ENCODE peak calls at places on chromosomes 5 and 9, in six cellular contexts. B is astrocyte of the spinal cord, Q is H7, A is AG04449, V is bronchial epithelial cell, P is upper lobe of right lung. J is an unnamed sample.

GRCh38 chr5:90709323-90710148 is 150.9 kb downstream of the ADGRV1 start:
- DNase-seq in B (peak; percentile 54), Q (peak; percentile 46), A (no peak), V (peak; percentile 47), P (no peak), J (no peak)

GRCh38 chr9:126448136-126448535 is 121.5 kb downstream of the MVB12B start:
- DNase-seq in B (no peak), Q (no peak), A (no peak), V (no peak), P (no peak), J (no peak)

GRCh38 chr9:113659039-113659438 is 195.5 kb downstream of the RGS3 start:
- DNase-seq in B (no peak), Q (no peak), A (no peak), V (no peak), P (no peak), J (no peak)

GRCh38 chr5:168114444-168115017 is 176.9 kb upstream of the WWC1 start:
- DNase-seq in B (peak; percentile 36), Q (peak; percentile 75), A (no peak), V (peak; percentile 53), P (peak; percentile 73), J (peak; percentile 45)

GRCh38 chr9:38160613-38161215 is 91.7 kb upstream of the SHB start:
- DNase-seq in B (peak; percentile 35), Q (peak; percentile 85), A (no peak), V (peak; percentile 33), P (no peak), J (peak; percentile 59)

GRCh38 chr5:95808686-95809413 is 13.7 kb downstream of the GLRX start:
- DNase-seq in B (peak; percentile 29), Q (no peak), A (peak; percentile 46), V (no peak), P (no peak), J (peak; percentile 78)

GRCh38 chr9:115891929-115892328 is 261.7 kb upstream of the PAPPA start:
- DNase-seq in B (peak; percentile 51), Q (no peak), A (peak; percentile 29), V (peak; percentile 66), P (no peak), J (no peak)

GRCh38 chr5:96714951-96715451 is 52.8 kb downstream of the CAST start:
- DNase-seq in B (peak; percentile 89), Q (no peak), A (no peak), V (peak; percentile 88), P (no peak), J (no peak)

GRCh38 chr5:74686962-74687751 is 2.1 kb downstream of the HEXB start:
- DNase-seq in B (no peak), Q (no peak), A (no peak), V (no peak), P (no peak), J (no peak)

GRCh38 chr5:978693-979092 is 29.9 kb upstream of the NKD2 start:
- DNase-seq in B (no peak), Q (peak; percentile 41), A (no peak), V (no peak), P (peak; percentile 54), J (no peak)

GRCh38 chr9:117156150-117156688 is 258.6 kb downstream of the ASTN2 start:
- DNase-seq in B (no peak), Q (no peak), A (no peak), V (peak; percentile 8), P (no peak), J (no peak)

GRCh38 chr5:108911055-108911454 is 163.4 kb downstream of the FER start:
- DNase-seq in B (no peak), Q (no peak), A (no peak), V (no peak), P (no peak), J (no peak)

GRCh38 chr9:109912082-109912581 is 132.1 kb downstream of the PALM2AKAP2 start:
- DNase-seq in B (peak; percentile 52), Q (peak; percentile 22), A (no peak), V (peak; percentile 94), P (no peak), J (no peak)
- H3K4me3 ChIP-seq in B (no peak overlapping the region), Q (no peak overlapping the region), A (no peak overlapping the region), V (no peak overlapping the region), P (no peak overlapping the region), J (no peak overlapping the region)

DNA sequence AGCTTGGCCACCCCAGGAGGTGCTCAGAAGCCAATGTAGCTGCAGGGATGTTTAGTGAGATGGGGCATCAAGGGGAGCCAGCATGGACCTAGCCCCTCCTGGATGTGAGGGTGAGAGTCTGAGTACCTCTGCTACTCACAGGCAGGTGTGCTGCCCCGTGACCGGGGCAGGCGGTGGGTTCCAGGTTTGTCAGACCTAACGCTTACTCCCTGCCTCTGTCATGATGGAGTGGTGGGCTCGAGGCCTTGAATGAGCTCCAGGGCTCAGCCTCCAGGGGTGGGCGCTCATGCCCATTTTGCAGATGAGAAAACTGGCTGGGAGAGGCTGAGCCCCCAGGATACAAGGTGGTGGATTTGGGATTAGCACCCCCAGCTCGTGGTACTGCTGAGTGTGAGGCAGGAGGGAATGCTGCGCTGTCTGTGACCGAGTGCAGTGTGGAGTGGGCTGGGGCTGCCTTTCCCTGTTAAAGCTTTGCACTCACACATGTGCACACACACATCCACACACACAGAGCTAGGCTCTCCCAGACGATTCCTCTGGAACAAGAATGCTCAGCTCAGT is 1.5 kb downstream of the RXRA start:
- DNase-seq in B (no peak), Q (peak; percentile 69), A (no peak), V (no peak), P (no peak), J (no peak)
- H3K4me3 ChIP-seq in B (peak overlapping the region; percentile 68), Q (peak overlapping the region; percentile 55), A (peak overlapping the region; percentile 72), V (peak overlapping the region; percentile 74), P (peak overlapping the region; percentile 85), J (no peak overlapping the region)

GRCh38 chr9:120845255-120845654 is 2.5 kb upstream of the PSMD5 start:
- DNase-seq in B (no peak), Q (no peak), A (no peak), V (peak; percentile 25), P (no peak), J (no peak)

GRCh38 chr9:120839146-120839545 is 3.6 kb downstream of the PSMD5 start:
- DNase-seq in B (peak; percentile 40), Q (no peak), A (no peak), V (no peak), P (no peak), J (no peak)

GRCh38 chr9:120842685-120843485 is at the start of gene PSMD5:
- DNase-seq in B (peak; percentile 100), Q (peak; percentile 90), A (peak; percentile 98), V (peak; percentile 99), P (peak; percentile 99), J (peak; percentile 97)

GRCh38 chr9:120846251-120846869 is 3.6 kb upstream of the PSMD5 start:
- DNase-seq in B (no peak), Q (no peak), A (no peak), V (no peak), P (no peak), J (peak; percentile 91)

DNA sequence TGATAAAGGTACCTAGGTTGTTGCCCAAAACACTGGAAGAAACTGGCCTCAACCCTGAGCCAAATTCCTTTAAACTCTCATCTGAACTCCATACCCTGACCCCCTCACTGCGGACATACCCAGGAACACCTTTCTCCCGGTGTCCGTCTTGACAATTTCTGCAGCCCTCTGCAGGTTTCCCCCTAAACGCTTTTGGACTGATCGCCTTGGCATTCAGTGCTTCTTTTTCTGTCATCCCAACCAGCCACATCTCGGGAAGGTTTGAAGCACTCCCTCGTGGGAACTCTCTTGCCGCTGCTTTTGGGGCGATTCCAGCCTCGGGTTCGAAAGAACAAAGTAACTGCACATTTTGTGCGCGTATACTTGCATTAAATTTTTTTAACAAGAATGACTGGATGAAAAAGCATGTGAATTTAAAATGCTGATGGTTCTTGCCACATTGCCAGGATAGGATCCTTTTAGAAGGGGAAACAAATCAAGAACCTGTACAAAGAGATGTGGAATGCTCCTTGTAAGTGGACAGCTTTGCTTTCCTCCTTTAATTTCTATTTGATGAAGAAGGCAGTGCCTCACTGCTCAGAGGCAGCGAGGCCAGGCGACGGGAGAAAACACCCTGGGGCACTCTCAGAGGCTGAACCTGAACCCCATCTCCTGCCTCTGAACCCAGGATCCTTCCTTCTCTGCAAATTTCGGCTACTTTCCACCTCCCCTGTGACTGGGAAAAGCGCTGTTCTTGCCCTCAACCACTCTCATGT is 615 bp downstream of the PSMD5 start:
- DNase-seq in B (peak; percentile 22), Q (peak; percentile 23), A (no peak), V (peak; percentile 22), P (no peak), J (no peak)
- H3K4me3 ChIP-seq in B (peak overlapping the region; percentile 71), Q (peak overlapping the region; percentile 91), A (peak overlapping the region; percentile 96), V (peak overlapping the region; percentile 69), P (peak overlapping the region; percentile 78), J (peak overlapping the region; percentile 99)

GRCh38 chr5:102670224-102670836 is 84.8 kb upstream of the PAM start:
- DNase-seq in B (no peak), Q (peak; percentile 68), A (no peak), V (no peak), P (no peak), J (peak; percentile 3)
- H3K4me3 ChIP-seq in B (no peak overlapping the region), Q (peak overlapping the region; percentile 36), A (no peak overlapping the region), V (no peak overlapping the region), P (no peak overlapping the region), J (no peak overlapping the region)

GRCh38 chr5:142969186-142969585 is 199.0 kb downstream of the ARHGAP26 start:
- DNase-seq in B (no peak), Q (no peak), A (no peak), V (no peak), P (no peak), J (no peak)
- H3K4me3 ChIP-seq in B (no peak overlapping the region), Q (no peak overlapping the region), A (no peak overlapping the region), V (no peak overlapping the region), P (no peak overlapping the region), J (no peak overlapping the region)